ENCODE peak calls at places on chromosome 22, in five cellular contexts. Z is NCI-H146, W is HEK293T, G is GM19239, X is NCI-H460. K is an unnamed sample.

GRCh38 chr22:30305519-30305905 is 16.2 kb upstream of the CASTOR1 start:
- DNase-seq in Z (no peak), W (no peak), G (no peak), X (no peak), K (peak)

GRCh38 chr22:22880645-22881044 is 7.0 kb upstream of the IGLL5 start:
- DNase-seq in Z (no peak), W (no peak), G (no peak), X (no peak), K (no peak)

GRCh38 chr22:44338906-44339305 is 26.2 kb upstream of the SHISAL1 start:
- DNase-seq in Z (peak), W (no peak), G (no peak), X (no peak), K (no peak)

GRCh38 chr22:33051960-33052839 is 6.0 kb downstream of the SYN3 start:
- DNase-seq in Z (no peak), W (peak), G (no peak), X (no peak), K (no peak)

GRCh38 chr22:27100789-27101188 is 443.4 kb downstream of the MIAT start:
- DNase-seq in Z (no peak), W (peak), G (no peak), X (no peak), K (no peak)

GRCh38 chr22:39592104-39593060 is 21.8 kb downstream of the CACNA1I start:
- DNase-seq in Z (no peak), W (no peak), G (no peak), X (no peak), K (no peak)

GRCh38 chr22:19879248-19879575 is 24.5 kb upstream of the GNB1L start:
- DNase-seq in Z (no peak), W (no peak), G (no peak), X (no peak), K (no peak)

GRCh38 chr22:40709752-40710413 is 30.6 kb downstream of the MCHR1 start:
- DNase-seq in Z (no peak), W (no peak), G (no peak), X (no peak), K (no peak)

GRCh38 chr22:50527921-50528681 is 1.7 kb downstream of the TYMP start:
- DNase-seq in Z (no peak), W (no peak), G (no peak), X (no peak), K (no peak)

GRCh38 chr22:38973289-38974169 is 8.6 kb upstream of the APOBEC3B start:
- DNase-seq in Z (peak), W (peak), G (peak), X (peak), K (peak)

GRCh38 chr22:29342177-29342576 is 26.7 kb upstream of the RASL10A start:
- DNase-seq in Z (no peak), W (no peak), G (no peak), X (no peak), K (no peak)

GRCh38 chr22:39212721-39213376 is 31.9 kb downstream of the PDGFB start:
- DNase-seq in Z (no peak), W (no peak), G (no peak), X (no peak), K (no peak)

GRCh38 chr22:20590477-20591294 is 83.3 kb downstream of the MED15 start:
- DNase-seq in Z (no peak), W (no peak), G (no peak), X (no peak), K (no peak)

GRCh38 chr22:26590525-26590858 is 560 bp upstream of the TPST2 start:
- DNase-seq in Z (no peak), W (no peak), G (no peak), X (no peak), K (no peak)

GRCh38 chr22:37206841-37207821 is 5.1 kb downstream of the SSTR3 start:
- DNase-seq in Z (no peak), W (no peak), G (no peak), X (no peak), K (no peak)

GRCh38 chr22:44799077-44799931 is 46.9 kb downstream of the ARHGAP8 start:
- DNase-seq in Z (no peak), W (no peak), G (no peak), X (no peak), K (no peak)

GRCh38 chr22:27046126-27046525 is 388.7 kb downstream of the MIAT start:
- DNase-seq in Z (peak), W (no peak), G (no peak), X (no peak), K (no peak)

GRCh38 chr22:22761963-22762772 is 117.8 kb downstream of the GGTLC2 start:
- DNase-seq in Z (no peak), W (no peak), G (no peak), X (no peak), K (no peak)

GRCh38 chr22:28800308-28801041 is at the start of gene XBP1:
- DNase-seq in Z (peak), W (peak), G (peak), X (peak), K (peak)

GRCh38 chr22:17634696-17635095 is 3.9 kb upstream of the BCL2L13 start:
- DNase-seq in Z (no peak), W (no peak), G (no peak), X (no peak), K (no peak)

GRCh38 chr22:41780714-41781507 is 19.6 kb upstream of the CCDC134 start:
- DNase-seq in Z (no peak), W (no peak), G (peak), X (peak), K (peak)

GRCh38 chr22:18065256-18065655 is 12.5 kb upstream of the PEX26 start:
- DNase-seq in Z (no peak), W (no peak), G (no peak), X (no peak), K (peak)

GRCh38 chr22:46076651-46077339 is 73.5 kb upstream of the PPARA start:
- DNase-seq in Z (no peak), W (no peak), G (no peak), X (no peak), K (no peak)

GRCh38 chr22:29740216-29740615 is 20.4 kb downstream of the CABP7 start:
- DNase-seq in Z (no peak), W (no peak), G (no peak), X (no peak), K (no peak)

GRCh38 chr22:29108137-29108536 is 35.3 kb downstream of the KREMEN1 start:
- DNase-seq in Z (no peak), W (no peak), G (no peak), X (no peak), K (no peak)

GRCh38 chr22:22520020-22520656 is at the start of gene ZNF280A:
- DNase-seq in Z (peak), W (peak), G (no peak), X (peak), K (no peak)

GRCh38 chr22:46518542-46519325 is 18.7 kb downstream of the CELSR1 start:
- DNase-seq in Z (no peak), W (no peak), G (no peak), X (no peak), K (no peak)

GRCh38 chr22:37713761-37714160 is 16.9 kb downstream of the TRIOBP start:
- DNase-seq in Z (no peak), W (no peak), G (no peak), X (no peak), K (peak)

GRCh38 chr22:24728790-24729637 is 45.5 kb downstream of the PIWIL3 start:
- DNase-seq in Z (peak), W (no peak), G (no peak), X (no peak), K (no peak)

GRCh38 chr22:29975494-29975893 is 92.5 kb downstream of the MTMR3 start:
- DNase-seq in Z (no peak), W (no peak), G (no peak), X (no peak), K (no peak)

GRCh38 chr22:42321908-42322561 is 51.6 kb upstream of the TCF20 start:
- DNase-seq in Z (no peak), W (no peak), G (no peak), X (no peak), K (no peak)

GRCh38 chr22:38257170-38257569 is 15.6 kb downstream of the TMEM184B start:
- DNase-seq in Z (no peak), W (no peak), G (no peak), X (no peak), K (no peak)

GRCh38 chr22:27574651-27575050 is 226.9 kb downstream of the MN1 start:
- DNase-seq in Z (no peak), W (no peak), G (no peak), X (no peak), K (no peak)

GRCh38 chr22:39458443-39459083 is 1.8 kb downstream of the MGAT3 start:
- DNase-seq in Z (no peak), W (no peak), G (no peak), X (no peak), K (no peak)

GRCh38 chr22:49305215-49305965 is 522.3 kb downstream of the BRD1 start:
- DNase-seq in Z (peak), W (peak), G (peak), X (peak), K (peak)

K was measured in germinal center.